ENCODE peak calls at places on chromosomes 12 and 14, in seven cellular contexts. C is glutamatergic neuron, Y is natural killer cell, X is GM12865, Z is mucosa of descending colon, W is cardiac muscle cell, T is lower leg skin. L is an unnamed sample.

GRCh38 chr14:64158608-64159007 is 135.6 kb downstream of the ESR2 start:
- DNase-seq in C (no peak), Y (no peak), X (no peak), Z (no peak), W (no peak), T (no peak), L (no peak)

GRCh38 chr14:22977434-22977683 is 5.0 kb downstream of the AJUBA start:
- DNase-seq in C (no peak), Y (no peak), X (no peak), Z (no peak), W (no peak), T (no peak), L (no peak)

GRCh38 chr12:90280033-90280432 is 571.4 kb upstream of the ATP2B1 start:
- DNase-seq in C (no peak), Y (no peak), X (no peak), Z (no peak), W (no peak), T (no peak), L (no peak)

GRCh38 chr12:16198884-16199283 is 78.6 kb downstream of the SLC15A5 start:
- DNase-seq in C (peak; percentile 14), Y (no peak), X (peak; percentile 41), Z (no peak), W (no peak), T (no peak), L (no peak)

GRCh38 chr12:51419473-51420228 is 5.0 kb upstream of the SLC4A8 start:
- DNase-seq in C (no peak), Y (no peak), X (no peak), Z (no peak), W (no peak), T (no peak), L (no peak)

GRCh38 chr14:99609245-99610117 is 5.5 kb upstream of the CCDC85C start:
- DNase-seq in C (no peak), Y (no peak), X (no peak), Z (no peak), W (no peak), T (no peak), L (no peak)

GRCh38 chr12:51970904-51971646 is 19.6 kb downstream of the ACVR1B start:
- DNase-seq in C (peak; percentile 35), Y (no peak), X (peak; percentile 89), Z (no peak), W (peak; percentile 49), T (no peak), L (peak; percentile 74)

GRCh38 chr12:120439646-120440247 is 1.8 kb downstream of the COX6A1 start:
- DNase-seq in C (peak; percentile 67), Y (peak; percentile 39), X (peak; percentile 86), Z (no peak), W (peak; percentile 62), T (no peak), L (peak; percentile 81)

GRCh38 chr12:21860534-21860933 is 80.7 kb downstream of the ABCC9 start:
- DNase-seq in C (no peak), Y (no peak), X (no peak), Z (no peak), W (no peak), T (no peak), L (no peak)

GRCh38 chr12:6792522-6793201 is 3.3 kb downstream of the CD4 start:
- DNase-seq in C (no peak), Y (no peak), X (peak; percentile 43), Z (peak; percentile 69), W (peak; percentile 40), T (no peak), L (no peak)

GRCh38 chr14:34425095-34425851 is 36.8 kb downstream of the SPTSSA start:
- DNase-seq in C (no peak), Y (no peak), X (no peak), Z (no peak), W (no peak), T (no peak), L (no peak)

GRCh38 chr12:92257261-92257660 is 111.6 kb upstream of the BTG1 start:
- DNase-seq in C (no peak), Y (no peak), X (no peak), Z (no peak), W (no peak), T (no peak), L (no peak)

GRCh38 chr14:56274556-56274955 is 156.3 kb downstream of the PELI2 start:
- DNase-seq in C (no peak), Y (no peak), X (no peak), Z (no peak), W (no peak), T (no peak), L (no peak)

GRCh38 chr14:49585803-49586672 is at the start of gene RPS29:
- DNase-seq in C (peak; percentile 96), Y (peak; percentile 100), X (peak; percentile 100), Z (peak; percentile 98), W (peak; percentile 99), T (peak; percentile 98), L (peak; percentile 89)

GRCh38 chr12:121893901-121894540 is 5.4 kb downstream of the PSMD9 start:
- DNase-seq in C (no peak), Y (no peak), X (no peak), Z (no peak), W (peak; percentile 72), T (no peak), L (no peak)

GRCh38 chr14:100692859-100693558 is 33.7 kb upstream of the DLK1 start:
- DNase-seq in C (no peak), Y (no peak), X (no peak), Z (no peak), W (peak; percentile 79), T (no peak), L (no peak)

DNA sequence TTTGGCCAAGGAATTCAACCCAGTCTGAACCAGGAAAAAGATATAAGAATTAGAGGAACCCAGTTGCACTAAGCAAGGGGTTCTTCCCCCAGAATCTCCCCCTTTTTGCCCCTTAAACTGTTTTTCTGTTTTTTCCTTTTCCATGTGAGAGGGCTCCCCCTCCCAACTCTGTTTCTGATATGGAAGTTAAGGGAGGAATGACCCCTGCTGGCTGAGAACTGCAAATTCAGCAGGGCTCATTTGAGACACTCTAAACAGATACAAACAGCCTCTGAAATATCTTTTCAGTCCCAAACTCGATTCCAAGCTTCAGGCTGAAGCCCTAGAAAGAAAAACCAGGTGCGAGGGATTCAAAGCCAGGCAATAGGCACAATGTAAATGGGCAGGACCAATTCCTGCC is 132.7 kb downstream of the SLC41A2 start:
- DNase-seq in C (no peak), Y (no peak), X (peak; percentile 9), Z (no peak), W (peak; percentile 12), T (no peak), L (no peak)
- TF ChIP-seq CTCF in C (peak; percentile 24), Y (peak; percentile 23), X (peak; percentile 9), Z (no peak), W (peak; percentile 16), T (no peak), L (no peak)

GRCh38 chr14:103563089-103563620 is 395 bp downstream of the COA8 start:
- DNase-seq in C (no peak), Y (no peak), X (no peak), Z (peak; percentile 87), W (no peak), T (peak; percentile 56), L (no peak)

GRCh38 chr14:103561381-103562134 is 899 bp downstream of the BAG5 start:
- DNase-seq in C (peak; percentile 72), Y (no peak), X (peak; percentile 69), Z (no peak), W (peak; percentile 71), T (peak; percentile 35), L (peak; percentile 77)

GRCh38 chr14:103562135-103562384 is 397 bp downstream of the BAG5 start:
- DNase-seq in C (peak; percentile 62), Y (no peak), X (peak; percentile 66), Z (no peak), W (no peak), T (no peak), L (no peak)

GRCh38 chr14:103558071-103558882 is 4.2 kb downstream of the BAG5 start:
- DNase-seq in C (no peak), Y (no peak), X (no peak), Z (no peak), W (peak; percentile 34), T (no peak), L (no peak)

GRCh38 chr14:103562385-103563088 is at the start of the genes BAG5 and COA8:
- DNase-seq in C (peak; percentile 95), Y (peak; percentile 87), X (peak; percentile 93), Z (peak; percentile 93), W (peak; percentile 86), T (peak; percentile 70), L (peak; percentile 98)
- TF ChIP-seq CTCF in C (peak; percentile 6), Y (no peak), X (no peak), Z (no peak), W (no peak), T (no peak), L (no peak)

GRCh38 chr12:71685961-71686657 is at the start of gene TMEM19:
- DNase-seq in C (peak; percentile 92), Y (peak; percentile 78), X (peak; percentile 96), Z (peak; percentile 95), W (peak; percentile 95), T (peak; percentile 83), L (peak; percentile 87)

GRCh38 chr12:71684081-71684480 is 1.8 kb upstream of the TMEM19 start:
- DNase-seq in C (no peak), Y (no peak), X (peak; percentile 33), Z (no peak), W (no peak), T (no peak), L (no peak)

GRCh38 chr12:71683633-71684032 is 2.2 kb upstream of the TMEM19 start:
- DNase-seq in C (no peak), Y (no peak), X (no peak), Z (no peak), W (no peak), T (no peak), L (no peak)

GRCh38 chr12:71685312-71685906 is 473 bp upstream of the TMEM19 start:
- DNase-seq in C (no peak), Y (no peak), X (no peak), Z (peak; percentile 53), W (no peak), T (no peak), L (no peak)

DNA sequence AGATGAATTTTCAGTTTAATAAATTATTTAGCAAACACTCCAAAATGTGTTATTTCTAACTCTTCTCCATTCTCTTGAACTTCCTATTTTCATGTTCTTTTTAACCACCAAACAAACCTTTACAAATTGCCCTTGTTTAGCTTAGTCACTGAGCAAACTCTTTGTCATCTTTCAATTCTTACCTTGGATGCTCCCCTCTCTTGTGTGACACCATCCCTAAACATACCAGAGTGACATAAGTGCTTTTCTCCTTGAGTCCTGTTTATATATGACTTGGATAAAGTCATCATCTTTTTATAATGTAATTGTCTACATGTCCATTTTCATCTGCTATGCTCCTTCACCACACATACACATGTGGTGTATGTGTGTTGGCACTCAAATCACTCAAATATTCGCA is 3.4 kb upstream of the TMEM19 start:
- DNase-seq in C (no peak), Y (no peak), X (no peak), Z (no peak), W (no peak), T (no peak), L (no peak)
- TF ChIP-seq CTCF in C (no peak), Y (no peak), X (no peak), Z (no peak), W (no peak), T (no peak), L (no peak)

DNA sequence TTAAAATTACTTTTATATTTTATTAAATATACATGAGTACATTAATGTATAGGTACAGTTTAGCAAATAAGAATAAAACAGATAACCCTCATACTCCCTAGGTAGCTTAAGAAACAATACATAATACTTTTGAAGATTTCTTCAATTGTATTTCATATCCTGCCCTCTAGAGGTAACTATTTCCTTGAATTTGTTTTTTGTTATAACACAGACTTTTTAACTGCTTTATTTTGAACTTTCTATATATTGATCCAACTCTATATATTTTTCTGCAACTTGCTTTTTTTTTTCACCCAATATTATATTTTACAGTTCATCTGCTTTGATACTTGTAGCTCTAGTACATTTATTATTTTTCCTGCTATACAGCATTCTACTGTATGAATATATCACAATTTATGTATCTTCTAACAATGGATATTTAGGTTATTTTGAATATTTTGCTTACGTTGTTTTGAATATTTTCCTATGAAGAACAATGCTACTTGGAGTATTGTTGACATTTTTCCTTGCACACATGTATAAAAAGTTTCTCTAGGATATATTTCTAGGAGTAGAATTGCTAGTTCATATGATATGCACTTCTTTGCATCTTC is 72.8 kb upstream of the ABCD2 start:
- DNase-seq in C (no peak), Y (no peak), X (peak; percentile 8), Z (no peak), W (peak; percentile 27), T (no peak), L (peak; percentile 28)
- TF ChIP-seq CTCF in C (peak; percentile 33), Y (peak; percentile 44), X (peak; percentile 16), Z (no peak), W (peak; percentile 31), T (no peak), L (peak; percentile 35)

L was measured in GM13977.